ENCODE peak calls at places on chromosomes 2 and 18, in seven cellular contexts. One of them, this sample, is unnamed.
A peak's percentile ranks its signal among the peaks of the same experiment; 100 is the strongest.

GRCh38 chr2:209473930-209474419 is 50.1 kb downstream of the MAP2 start:
- DNase-seq in neural progenitor cell: no peak
- DNase-seq in uterus: no peak
- DNase-seq in Panc1: peak; percentile 57
- DNase-seq in heart right ventricle: no peak
- DNase-seq in heart left ventricle: no peak
- DNase-seq in AG04450: peak; percentile 70
- DNase-seq in this sample: no peak

GRCh38 chr18:52764271-52764670 is 424.3 kb downstream of the DCC start:
- DNase-seq in neural progenitor cell: no peak
- DNase-seq in uterus: no peak
- DNase-seq in Panc1: no peak
- DNase-seq in heart right ventricle: no peak
- DNase-seq in heart left ventricle: no peak
- DNase-seq in AG04450: no peak
- DNase-seq in this sample: no peak

GRCh38 chr2:98572676-98573075 is 35.6 kb downstream of the COA5 start:
- DNase-seq in neural progenitor cell: no peak
- DNase-seq in uterus: no peak
- DNase-seq in Panc1: no peak
- DNase-seq in heart right ventricle: no peak
- DNase-seq in heart left ventricle: no peak
- DNase-seq in AG04450: no peak
- DNase-seq in this sample: no peak

GRCh38 chr2:132645943-132646804 is 23.8 kb downstream of the LYPD1 start:
- DNase-seq in neural progenitor cell: peak; percentile 26
- DNase-seq in uterus: no peak
- DNase-seq in Panc1: no peak
- DNase-seq in heart right ventricle: no peak
- DNase-seq in heart left ventricle: no peak
- DNase-seq in AG04450: no peak
- DNase-seq in this sample: no peak

GRCh38 chr2:70472256-70472905 is 81.2 kb downstream of the TGFA start:
- DNase-seq in neural progenitor cell: peak; percentile 31
- DNase-seq in uterus: no peak
- DNase-seq in Panc1: no peak
- DNase-seq in heart right ventricle: no peak
- DNase-seq in heart left ventricle: no peak
- DNase-seq in AG04450: no peak
- DNase-seq in this sample: no peak

GRCh38 chr2:154974041-154974440 is 275.5 kb downstream of the KCNJ3 start:
- DNase-seq in neural progenitor cell: no peak
- DNase-seq in uterus: no peak
- DNase-seq in Panc1: no peak
- DNase-seq in heart right ventricle: no peak
- DNase-seq in heart left ventricle: no peak
- DNase-seq in AG04450: no peak
- DNase-seq in this sample: no peak

GRCh38 chr18:33821503-33821902 is 243.5 kb downstream of the ASXL3 start:
- DNase-seq in neural progenitor cell: no peak
- DNase-seq in uterus: no peak
- DNase-seq in Panc1: no peak
- DNase-seq in heart right ventricle: no peak
- DNase-seq in heart left ventricle: no peak
- DNase-seq in AG04450: no peak
- DNase-seq in this sample: peak; percentile 7

GRCh38 chr2:110101280-110101844 is 14.3 kb downstream of the MALL start:
- DNase-seq in neural progenitor cell: no peak
- DNase-seq in uterus: peak; percentile 85
- DNase-seq in Panc1: peak; percentile 95
- DNase-seq in heart right ventricle: peak; percentile 95
- DNase-seq in heart left ventricle: peak; percentile 94
- DNase-seq in AG04450: peak; percentile 98
- DNase-seq in this sample: peak; percentile 90

GRCh38 chr2:226426292-226426736 is 373.3 kb downstream of the IRS1 start:
- DNase-seq in neural progenitor cell: no peak
- DNase-seq in uterus: no peak
- DNase-seq in Panc1: peak; percentile 78
- DNase-seq in heart right ventricle: no peak
- DNase-seq in heart left ventricle: no peak
- DNase-seq in AG04450: peak; percentile 93
- DNase-seq in this sample: peak; percentile 78

GRCh38 chr2:150907466-150907865 is 354.2 kb downstream of the RBM43 start:
- DNase-seq in neural progenitor cell: no peak
- DNase-seq in uterus: no peak
- DNase-seq in Panc1: no peak
- DNase-seq in heart right ventricle: no peak
- DNase-seq in heart left ventricle: no peak
- DNase-seq in AG04450: no peak
- DNase-seq in this sample: no peak

GRCh38 chr2:105821428-105822125 is 76.9 kb downstream of the NCK2 start:
- DNase-seq in neural progenitor cell: no peak
- DNase-seq in uterus: no peak
- DNase-seq in Panc1: no peak
- DNase-seq in heart right ventricle: no peak
- DNase-seq in heart left ventricle: no peak
- DNase-seq in AG04450: no peak
- DNase-seq in this sample: no peak

GRCh38 chr2:76247006-76247405 is 536.3 kb upstream of the GCFC2 start:
- DNase-seq in neural progenitor cell: no peak
- DNase-seq in uterus: no peak
- DNase-seq in Panc1: no peak
- DNase-seq in heart right ventricle: no peak
- DNase-seq in heart left ventricle: no peak
- DNase-seq in AG04450: no peak
- DNase-seq in this sample: no peak

GRCh38 chr2:156589381-156590079 is 153.4 kb downstream of the GPD2 start:
- DNase-seq in neural progenitor cell: peak; percentile 57
- DNase-seq in uterus: no peak
- DNase-seq in Panc1: peak; percentile 25
- DNase-seq in heart right ventricle: peak; percentile 7
- DNase-seq in heart left ventricle: no peak
- DNase-seq in AG04450: peak; percentile 11
- DNase-seq in this sample: no peak

GRCh38 chr2:46294185-46294836 is 2.9 kb upstream of the EPAS1 start:
- DNase-seq in neural progenitor cell: peak; percentile 74
- DNase-seq in uterus: no peak
- DNase-seq in Panc1: no peak
- DNase-seq in heart right ventricle: no peak
- DNase-seq in heart left ventricle: peak; percentile 35
- DNase-seq in AG04450: no peak
- DNase-seq in this sample: no peak

GRCh38 chr18:58221060-58221725 is 177.2 kb downstream of the NEDD4L start:
- DNase-seq in neural progenitor cell: no peak
- DNase-seq in uterus: no peak
- DNase-seq in Panc1: peak; percentile 82
- DNase-seq in heart right ventricle: no peak
- DNase-seq in heart left ventricle: no peak
- DNase-seq in AG04450: no peak
- DNase-seq in this sample: peak; percentile 94

GRCh38 chr2:37326285-37326684 is 1.7 kb upstream of the PRKD3 start:
- DNase-seq in neural progenitor cell: no peak
- DNase-seq in uterus: no peak
- DNase-seq in Panc1: no peak
- DNase-seq in heart right ventricle: peak; percentile 73
- DNase-seq in heart left ventricle: peak; percentile 48
- DNase-seq in AG04450: peak; percentile 51
- DNase-seq in this sample: no peak

GRCh38 chr2:178473931-178474330 is 4.5 kb downstream of the FKBP7 start:
- DNase-seq in neural progenitor cell: no peak
- DNase-seq in uterus: no peak
- DNase-seq in Panc1: no peak
- DNase-seq in heart right ventricle: no peak
- DNase-seq in heart left ventricle: no peak
- DNase-seq in AG04450: no peak
- DNase-seq in this sample: no peak

GRCh38 chr18:11071300-11071699 is 78.1 kb downstream of the PIEZO2 start:
- DNase-seq in neural progenitor cell: no peak
- DNase-seq in uterus: no peak
- DNase-seq in Panc1: no peak
- DNase-seq in heart right ventricle: no peak
- DNase-seq in heart left ventricle: no peak
- DNase-seq in AG04450: no peak
- DNase-seq in this sample: no peak

GRCh38 chr18:7561907-7562460 is 5.1 kb upstream of the PTPRM start:
- DNase-seq in neural progenitor cell: no peak
- DNase-seq in uterus: no peak
- DNase-seq in Panc1: no peak
- DNase-seq in heart right ventricle: no peak
- DNase-seq in heart left ventricle: no peak
- DNase-seq in AG04450: no peak
- DNase-seq in this sample: no peak

GRCh38 chr18:38847326-38847725 is 1281.7 kb upstream of the CELF4 start:
- DNase-seq in neural progenitor cell: no peak
- DNase-seq in uterus: no peak
- DNase-seq in Panc1: no peak
- DNase-seq in heart right ventricle: no peak
- DNase-seq in heart left ventricle: no peak
- DNase-seq in AG04450: no peak
- DNase-seq in this sample: no peak

GRCh38 chr2:240586919-240587800 is 626 bp downstream of the CAPN10 start:
- DNase-seq in neural progenitor cell: peak; percentile 82
- DNase-seq in uterus: no peak
- DNase-seq in Panc1: no peak
- DNase-seq in heart right ventricle: no peak
- DNase-seq in heart left ventricle: no peak
- DNase-seq in AG04450: no peak
- DNase-seq in this sample: no peak

GRCh38 chr2:29166237-29166630 is 51.0 kb downstream of the CLIP4 start:
- DNase-seq in neural progenitor cell: no peak
- DNase-seq in uterus: no peak
- DNase-seq in Panc1: no peak
- DNase-seq in heart right ventricle: no peak
- DNase-seq in heart left ventricle: no peak
- DNase-seq in AG04450: no peak
- DNase-seq in this sample: no peak
- H3K27ac ChIP-seq in neural progenitor cell: no peak overlapping the region
- H3K27ac ChIP-seq in uterus: no peak overlapping the region
- H3K27ac ChIP-seq in Panc1: no peak overlapping the region
- H3K27ac ChIP-seq in heart right ventricle: no peak overlapping the region
- H3K27ac ChIP-seq in heart left ventricle: no peak overlapping the region
- H3K27ac ChIP-seq in AG04450: peak overlapping the region; percentile 54
- H3K27ac ChIP-seq in this sample: no peak overlapping the region

GRCh38 chr2:203987959-203988358 is 51.4 kb downstream of the ICOS start:
- DNase-seq in neural progenitor cell: no peak
- DNase-seq in uterus: no peak
- DNase-seq in Panc1: no peak
- DNase-seq in heart right ventricle: no peak
- DNase-seq in heart left ventricle: no peak
- DNase-seq in AG04450: no peak
- DNase-seq in this sample: no peak
- H3K27me3 ChIP-seq in neural progenitor cell: no peaks in the 10 kb centered on the region
- H3K27me3 ChIP-seq in uterus: no peaks in the 10 kb centered on the region
- H3K27me3 ChIP-seq in Panc1: peaks cover 6% of the 10 kb centered on the region
- H3K27me3 ChIP-seq in heart right ventricle: no peaks in the 10 kb centered on the region
- H3K27me3 ChIP-seq in heart left ventricle: no peaks in the 10 kb centered on the region
- H3K27me3 ChIP-seq in AG04450: peaks cover 4% of the 10 kb centered on the region
- H3K27me3 ChIP-seq in this sample: no peaks in the 10 kb centered on the region

GRCh38 chr18:55416791-55417190 is 171.2 kb downstream of the TCF4 start:
- DNase-seq in neural progenitor cell: no peak
- DNase-seq in uterus: no peak
- DNase-seq in Panc1: no peak
- DNase-seq in heart right ventricle: no peak
- DNase-seq in heart left ventricle: no peak
- DNase-seq in AG04450: no peak
- DNase-seq in this sample: no peak
- H3K4me3 ChIP-seq in neural progenitor cell: no peak overlapping the region
- H3K4me3 ChIP-seq in uterus: no peak overlapping the region
- H3K4me3 ChIP-seq in Panc1: no peak overlapping the region
- H3K4me3 ChIP-seq in heart right ventricle: no peak overlapping the region
- H3K4me3 ChIP-seq in heart left ventricle: no peak overlapping the region
- H3K4me3 ChIP-seq in AG04450: no peak overlapping the region
- H3K4me3 ChIP-seq in this sample: no peak overlapping the region

DNA sequence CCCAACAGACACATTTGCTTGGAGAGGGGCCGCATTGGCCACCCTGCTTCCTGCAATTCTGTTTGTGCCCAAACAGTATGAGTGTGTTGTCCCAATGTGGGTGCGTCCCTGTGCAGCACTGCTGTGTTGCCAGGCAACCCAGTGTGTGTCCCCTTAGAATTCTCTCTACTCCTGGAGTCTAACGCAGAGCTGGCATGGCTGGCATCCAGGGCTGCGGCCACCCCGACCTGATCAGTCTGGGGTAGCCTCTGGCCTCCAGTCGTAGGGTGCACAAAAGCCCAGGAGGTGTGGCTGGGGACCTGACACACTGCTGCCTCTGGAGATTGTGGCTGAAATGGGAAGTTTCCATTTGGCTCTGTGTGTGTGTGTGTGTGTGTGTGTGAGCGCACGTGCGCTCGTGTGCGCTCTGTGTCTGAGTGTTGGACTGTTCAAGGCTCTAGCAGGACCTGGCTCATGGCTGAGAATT is 48.0 kb downstream of the TEX44 start:
- DNase-seq in neural progenitor cell: peak; percentile 45
- DNase-seq in uterus: peak; percentile 42
- DNase-seq in Panc1: no peak
- DNase-seq in heart right ventricle: peak; percentile 81
- DNase-seq in heart left ventricle: peak; percentile 55
- DNase-seq in AG04450: no peak
- DNase-seq in this sample: no peak
- H3K27ac ChIP-seq in neural progenitor cell: no peak overlapping the region
- H3K27ac ChIP-seq in uterus: peak overlapping the region; percentile 81
- H3K27ac ChIP-seq in Panc1: peak overlapping the region; percentile 76
- H3K27ac ChIP-seq in heart right ventricle: peak overlapping the region; percentile 90
- H3K27ac ChIP-seq in heart left ventricle: peak overlapping the region; percentile 93
- H3K27ac ChIP-seq in AG04450: no peak overlapping the region
- H3K27ac ChIP-seq in this sample: no peak overlapping the region

GRCh38 chr2:27171351-27171848 is 22.6 kb downstream of the TCF23 start:
- DNase-seq in neural progenitor cell: no peak
- DNase-seq in uterus: no peak
- DNase-seq in Panc1: no peak
- DNase-seq in heart right ventricle: no peak
- DNase-seq in heart left ventricle: no peak
- DNase-seq in AG04450: no peak
- DNase-seq in this sample: no peak
- H3K27me3 ChIP-seq in neural progenitor cell: peaks cover 19% of the 10 kb centered on the region
- H3K27me3 ChIP-seq in uterus: no peaks in the 10 kb centered on the region
- H3K27me3 ChIP-seq in Panc1: no peaks in the 10 kb centered on the region
- H3K27me3 ChIP-seq in heart right ventricle: no peaks in the 10 kb centered on the region
- H3K27me3 ChIP-seq in heart left ventricle: no peaks in the 10 kb centered on the region
- H3K27me3 ChIP-seq in AG04450: peaks cover 37% of the 10 kb centered on the region
- H3K27me3 ChIP-seq in this sample: peaks cover 21% of the 10 kb centered on the region

DNA sequence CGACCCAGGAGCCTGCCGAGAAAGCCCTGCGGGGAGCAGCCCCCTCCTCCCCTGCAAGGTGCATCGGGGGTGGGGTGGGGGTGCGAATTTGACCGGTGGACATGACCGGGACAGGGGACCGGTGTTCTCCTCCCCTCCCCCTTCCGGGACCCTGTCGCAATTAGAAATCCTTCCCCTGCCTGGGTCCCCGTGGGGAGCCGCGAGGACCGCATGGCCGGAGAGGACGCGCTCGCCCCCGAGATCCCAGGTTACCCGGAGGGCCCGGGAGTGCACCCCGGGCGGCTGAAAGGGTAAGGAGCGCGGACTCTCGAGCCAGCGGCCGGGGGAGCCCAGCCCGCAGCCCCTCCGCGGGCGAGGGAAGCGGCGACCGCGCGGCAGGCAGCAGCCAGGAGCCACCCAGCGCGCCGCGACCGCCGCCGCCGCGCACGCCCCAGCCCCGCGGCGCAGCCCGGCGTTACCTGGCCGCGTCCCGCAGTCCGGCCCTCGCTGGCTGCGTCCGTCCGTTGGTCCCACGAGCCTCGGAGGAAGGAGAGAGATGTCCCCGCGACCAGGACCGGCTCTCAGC is 477 bp downstream of the DLGAP1 start:
- DNase-seq in neural progenitor cell: no peak
- DNase-seq in uterus: no peak
- DNase-seq in Panc1: no peak
- DNase-seq in heart right ventricle: no peak
- DNase-seq in heart left ventricle: no peak
- DNase-seq in AG04450: no peak
- DNase-seq in this sample: no peak
- H3K4me3 ChIP-seq in neural progenitor cell: peak overlapping the region; percentile 82
- H3K4me3 ChIP-seq in uterus: peak overlapping the region; percentile 20
- H3K4me3 ChIP-seq in Panc1: no peak overlapping the region
- H3K4me3 ChIP-seq in heart right ventricle: peak overlapping the region; percentile 45
- H3K4me3 ChIP-seq in heart left ventricle: peak overlapping the region; percentile 48
- H3K4me3 ChIP-seq in AG04450: no peak overlapping the region
- H3K4me3 ChIP-seq in this sample: no peak overlapping the region